ENCODE peak calls at places on chromosomes 6 and 20, in nine cellular contexts. N, B, H, Y, I, D, O, K and A are unnamed samples.

GRCh38 chr20:5484926-5485325 is 168.2 kb upstream of the PROKR2 start:
- DNase-seq in N (no peak), B (no peak), H (no peak), Y (no peak), I (no peak), D (no peak), O (no peak), K (no peak), A (no peak)

GRCh38 chr6:52293067-52293466 is 8.5 kb upstream of the MCM3 start:
- DNase-seq in N (no peak), B (no peak), H (no peak), Y (no peak), I (no peak), D (no peak), O (no peak), K (no peak), A (peak; percentile 34)

GRCh38 chr6:118748311-118749062 is 97.1 kb upstream of the CEP85L start:
- DNase-seq in N (no peak), B (no peak), H (peak; percentile 35), Y (no peak), I (no peak), D (peak; percentile 28), O (no peak), K (no peak), A (peak; percentile 57)

GRCh38 chr20:25058051-25058796 is at the start of gene ACSS1:
- DNase-seq in N (peak; percentile 67), B (no peak), H (peak; percentile 69), Y (peak; percentile 25), I (peak; percentile 41), D (no peak), O (peak; percentile 55), K (peak; percentile 88), A (no peak)

GRCh38 chr6:87667032-87667431 is 35.0 kb downstream of the AKIRIN2 start:
- DNase-seq in N (no peak), B (no peak), H (no peak), Y (no peak), I (no peak), D (no peak), O (no peak), K (no peak), A (peak; percentile 49)

GRCh38 chr6:34491091-34491430 is 25.2 kb downstream of the PACSIN1 start:
- DNase-seq in N (no peak), B (no peak), H (peak; percentile 26), Y (no peak), I (peak; percentile 29), D (peak; percentile 31), O (no peak), K (no peak), A (no peak)

GRCh38 chr20:1491281-1491840 is at the start of gene SIRPB2:
- DNase-seq in N (no peak), B (no peak), H (no peak), Y (no peak), I (peak; percentile 47), D (no peak), O (no peak), K (no peak), A (no peak)

GRCh38 chr6:37323568-37323967 is 30.2 kb upstream of the RNF8 start:
- DNase-seq in N (no peak), B (no peak), H (peak; percentile 21), Y (no peak), I (peak; percentile 44), D (peak; percentile 47), O (no peak), K (no peak), A (no peak)

GRCh38 chr6:137323860-137324259 is 104.7 kb upstream of the IFNGR1 start:
- DNase-seq in N (no peak), B (no peak), H (no peak), Y (no peak), I (no peak), D (no peak), O (no peak), K (no peak), A (no peak)

GRCh38 chr6:121595646-121596045 is 160.2 kb downstream of the GJA1 start:
- DNase-seq in N (no peak), B (no peak), H (no peak), Y (no peak), I (no peak), D (no peak), O (no peak), K (no peak), A (no peak)

GRCh38 chr20:5349448-5349847 is 32.7 kb upstream of the PROKR2 start:
- DNase-seq in N (no peak), B (no peak), H (no peak), Y (no peak), I (peak; percentile 17), D (no peak), O (no peak), K (no peak), A (no peak)

GRCh38 chr6:106844930-106845329 is 129.6 kb downstream of the CD24 start:
- DNase-seq in N (no peak), B (no peak), H (no peak), Y (no peak), I (no peak), D (no peak), O (no peak), K (no peak), A (no peak)

GRCh38 chr6:157405986-157406385 is 25.0 kb downstream of the ZDHHC14 start:
- DNase-seq in N (no peak), B (no peak), H (no peak), Y (no peak), I (peak; percentile 82), D (no peak), O (no peak), K (no peak), A (no peak)

GRCh38 chr6:10877012-10877411 is 4.8 kb downstream of the GCM2 start:
- DNase-seq in N (no peak), B (no peak), H (no peak), Y (no peak), I (no peak), D (no peak), O (no peak), K (no peak), A (no peak)

GRCh38 chr6:24307881-24308280 is 50.0 kb downstream of the DCDC2 start:
- DNase-seq in N (no peak), B (no peak), H (no peak), Y (no peak), I (no peak), D (no peak), O (no peak), K (no peak), A (peak; percentile 95)

GRCh38 chr20:19723834-19724430 is 34.1 kb upstream of the RIN2 start:
- DNase-seq in N (no peak), B (no peak), H (no peak), Y (no peak), I (no peak), D (no peak), O (no peak), K (no peak), A (no peak)

GRCh38 chr6:130178692-130179091 is 44.1 kb downstream of the SAMD3 start:
- DNase-seq in N (no peak), B (no peak), H (no peak), Y (no peak), I (peak; percentile 84), D (no peak), O (no peak), K (no peak), A (peak; percentile 93)

GRCh38 chr6:42629845-42630244 is 66.0 kb downstream of the UBR2 start:
- DNase-seq in N (no peak), B (no peak), H (no peak), Y (no peak), I (no peak), D (no peak), O (no peak), K (peak; percentile 27), A (no peak)

GRCh38 chr6:71478834-71479541 is 190.4 kb downstream of the OGFRL1 start:
- DNase-seq in N (no peak), B (no peak), H (no peak), Y (no peak), I (peak; percentile 98), D (no peak), O (no peak), K (no peak), A (peak; percentile 100)

GRCh38 chr20:49894073-49894470 is 21.3 kb downstream of the SPATA2 start:
- DNase-seq in N (no peak), B (no peak), H (no peak), Y (no peak), I (no peak), D (no peak), O (no peak), K (peak; percentile 38), A (no peak)

GRCh38 chr6:28866342-28867077 is 57.3 kb downstream of the TRIM27 start:
- DNase-seq in N (peak; percentile 67), B (peak; percentile 67), H (peak; percentile 75), Y (no peak), I (peak; percentile 47), D (peak; percentile 57), O (peak; percentile 55), K (peak; percentile 79), A (peak; percentile 66)

GRCh38 chr6:25934735-25935313 is 4.3 kb upstream of the SLC17A2 start:
- DNase-seq in N (no peak), B (no peak), H (no peak), Y (no peak), I (peak; percentile 13), D (no peak), O (no peak), K (no peak), A (no peak)

GRCh38 chr6:31375699-31376098 is 18.7 kb upstream of the HLA-B start:
- DNase-seq in N (no peak), B (no peak), H (no peak), Y (no peak), I (no peak), D (no peak), O (no peak), K (no peak), A (no peak)

GRCh38 chr20:40689100-40689942 is at the start of gene MAFB:
- DNase-seq in N (no peak), B (peak; percentile 83), H (peak; percentile 93), Y (peak; percentile 34), I (peak; percentile 93), D (peak; percentile 64), O (no peak), K (peak; percentile 62), A (peak; percentile 24)

GRCh38 chr6:142796571-142796970 is 148.4 kb downstream of the HIVEP2 start:
- DNase-seq in N (no peak), B (no peak), H (no peak), Y (no peak), I (peak; percentile 52), D (no peak), O (no peak), K (no peak), A (peak; percentile 78)

GRCh38 chr6:21305827-21306469 is 287.6 kb upstream of the SOX4 start:
- DNase-seq in N (no peak), B (no peak), H (no peak), Y (no peak), I (peak; percentile 75), D (no peak), O (no peak), K (no peak), A (peak; percentile 89)

GRCh38 chr20:53931597-53931996 is 138.8 kb downstream of the BCAS1 start:
- DNase-seq in N (no peak), B (no peak), H (no peak), Y (no peak), I (no peak), D (no peak), O (no peak), K (no peak), A (no peak)

GRCh38 chr20:48447456-48447855 is 380.3 kb downstream of the PREX1 start:
- DNase-seq in N (no peak), B (no peak), H (no peak), Y (no peak), I (no peak), D (no peak), O (no peak), K (no peak), A (no peak)

GRCh38 chr20:58408603-58409246 is 19.7 kb downstream of the VAPB start:
- DNase-seq in N (no peak), B (peak; percentile 1), H (peak; percentile 49), Y (no peak), I (no peak), D (no peak), O (no peak), K (no peak), A (no peak)

GRCh38 chr6:122803056-122803695 is 14.1 kb downstream of the SMPDL3A start:
- DNase-seq in N (no peak), B (no peak), H (no peak), Y (no peak), I (peak; percentile 67), D (no peak), O (no peak), K (no peak), A (peak; percentile 46)

GRCh38 chr6:149077208-149077607 is 240.3 kb upstream of the TAB2 start:
- DNase-seq in N (no peak), B (no peak), H (no peak), Y (no peak), I (peak; percentile 45), D (no peak), O (no peak), K (no peak), A (no peak)